ENCODE peak calls at places on chromosomes 7 and 10, in eight cellular contexts. One of them, this sample, is unnamed.

GRCh38 chr7:11331128-11332102 is 357.7 kb downstream of the PHF14 start:
- DNase-seq in activated CD4-positive, alpha-beta T cell treated with anti-CD3 and anti-CD28 coated beads for 48 hours: no peak
- DNase-seq in stimulated activated CD8-positive, alpha-beta memory T cell treated with anti-CD3 and anti-CD28 coated beads, Interleukin-7, amount 100 ng/mL, for 24 hours: no peak
- DNase-seq in NCI-H1417: no peak
- DNase-seq in foreskin fibroblast: peak; percentile 6
- DNase-seq in stimulated activated naive CD8-positive, alpha-beta T cell treated with anti-CD3 and anti-CD28 coated beads, Interleukin-15, Interleukin-2, amounts not matched to agents 100 U/mL and 50 U/mL, for 24 hours: no peak
- DNase-seq in NT2/D1: no peak
- DNase-seq in stimulated activated CD4-positive, alpha-beta T cell treated with anti-CD3 and anti-CD28 coated beads, Interleukin-2, amount 100 ng/mL, for 4 hours: no peak
- DNase-seq in this sample: no peak

GRCh38 chr7:54961391-54961790 is 57.4 kb upstream of the EGFR start:
- DNase-seq in activated CD4-positive, alpha-beta T cell treated with anti-CD3 and anti-CD28 coated beads for 48 hours: no peak
- DNase-seq in stimulated activated CD8-positive, alpha-beta memory T cell treated with anti-CD3 and anti-CD28 coated beads, Interleukin-7, amount 100 ng/mL, for 24 hours: no peak
- DNase-seq in NCI-H1417: no peak
- DNase-seq in foreskin fibroblast: peak; percentile 18
- DNase-seq in stimulated activated naive CD8-positive, alpha-beta T cell treated with anti-CD3 and anti-CD28 coated beads, Interleukin-15, Interleukin-2, amounts not matched to agents 100 U/mL and 50 U/mL, for 24 hours: no peak
- DNase-seq in NT2/D1: no peak
- DNase-seq in stimulated activated CD4-positive, alpha-beta T cell treated with anti-CD3 and anti-CD28 coated beads, Interleukin-2, amount 100 ng/mL, for 4 hours: no peak
- DNase-seq in this sample: no peak

GRCh38 chr7:32142649-32143048 is 72.4 kb upstream of the PDE1C start:
- DNase-seq in activated CD4-positive, alpha-beta T cell treated with anti-CD3 and anti-CD28 coated beads for 48 hours: no peak
- DNase-seq in stimulated activated CD8-positive, alpha-beta memory T cell treated with anti-CD3 and anti-CD28 coated beads, Interleukin-7, amount 100 ng/mL, for 24 hours: no peak
- DNase-seq in NCI-H1417: no peak
- DNase-seq in foreskin fibroblast: peak; percentile 54
- DNase-seq in stimulated activated naive CD8-positive, alpha-beta T cell treated with anti-CD3 and anti-CD28 coated beads, Interleukin-15, Interleukin-2, amounts not matched to agents 100 U/mL and 50 U/mL, for 24 hours: no peak
- DNase-seq in NT2/D1: no peak
- DNase-seq in stimulated activated CD4-positive, alpha-beta T cell treated with anti-CD3 and anti-CD28 coated beads, Interleukin-2, amount 100 ng/mL, for 4 hours: no peak
- DNase-seq in this sample: no peak

GRCh38 chr10:22625511-22626288 is 88.7 kb downstream of the PIP4K2A start:
- DNase-seq in activated CD4-positive, alpha-beta T cell treated with anti-CD3 and anti-CD28 coated beads for 48 hours: no peak
- DNase-seq in stimulated activated CD8-positive, alpha-beta memory T cell treated with anti-CD3 and anti-CD28 coated beads, Interleukin-7, amount 100 ng/mL, for 24 hours: no peak
- DNase-seq in NCI-H1417: no peak
- DNase-seq in foreskin fibroblast: no peak
- DNase-seq in stimulated activated naive CD8-positive, alpha-beta T cell treated with anti-CD3 and anti-CD28 coated beads, Interleukin-15, Interleukin-2, amounts not matched to agents 100 U/mL and 50 U/mL, for 24 hours: no peak
- DNase-seq in NT2/D1: no peak
- DNase-seq in stimulated activated CD4-positive, alpha-beta T cell treated with anti-CD3 and anti-CD28 coated beads, Interleukin-2, amount 100 ng/mL, for 4 hours: no peak
- DNase-seq in this sample: no peak

GRCh38 chr7:1742555-1743303 is 72.7 kb downstream of the ELFN1 start:
- DNase-seq in activated CD4-positive, alpha-beta T cell treated with anti-CD3 and anti-CD28 coated beads for 48 hours: peak; percentile 30
- DNase-seq in stimulated activated CD8-positive, alpha-beta memory T cell treated with anti-CD3 and anti-CD28 coated beads, Interleukin-7, amount 100 ng/mL, for 24 hours: no peak
- DNase-seq in NCI-H1417: peak; percentile 55
- DNase-seq in foreskin fibroblast: peak; percentile 64
- DNase-seq in stimulated activated naive CD8-positive, alpha-beta T cell treated with anti-CD3 and anti-CD28 coated beads, Interleukin-15, Interleukin-2, amounts not matched to agents 100 U/mL and 50 U/mL, for 24 hours: peak; percentile 40
- DNase-seq in NT2/D1: no peak
- DNase-seq in stimulated activated CD4-positive, alpha-beta T cell treated with anti-CD3 and anti-CD28 coated beads, Interleukin-2, amount 100 ng/mL, for 4 hours: no peak
- DNase-seq in this sample: no peak

GRCh38 chr7:124284937-124285336 is 252.1 kb upstream of the TMEM229A start:
- DNase-seq in activated CD4-positive, alpha-beta T cell treated with anti-CD3 and anti-CD28 coated beads for 48 hours: no peak
- DNase-seq in stimulated activated CD8-positive, alpha-beta memory T cell treated with anti-CD3 and anti-CD28 coated beads, Interleukin-7, amount 100 ng/mL, for 24 hours: no peak
- DNase-seq in NCI-H1417: no peak
- DNase-seq in foreskin fibroblast: no peak
- DNase-seq in stimulated activated naive CD8-positive, alpha-beta T cell treated with anti-CD3 and anti-CD28 coated beads, Interleukin-15, Interleukin-2, amounts not matched to agents 100 U/mL and 50 U/mL, for 24 hours: no peak
- DNase-seq in NT2/D1: no peak
- DNase-seq in stimulated activated CD4-positive, alpha-beta T cell treated with anti-CD3 and anti-CD28 coated beads, Interleukin-2, amount 100 ng/mL, for 4 hours: no peak
- DNase-seq in this sample: no peak

GRCh38 chr10:62627985-62628384 is 176.5 kb upstream of the ADO start:
- DNase-seq in activated CD4-positive, alpha-beta T cell treated with anti-CD3 and anti-CD28 coated beads for 48 hours: no peak
- DNase-seq in stimulated activated CD8-positive, alpha-beta memory T cell treated with anti-CD3 and anti-CD28 coated beads, Interleukin-7, amount 100 ng/mL, for 24 hours: no peak
- DNase-seq in NCI-H1417: no peak
- DNase-seq in foreskin fibroblast: peak; percentile 16
- DNase-seq in stimulated activated naive CD8-positive, alpha-beta T cell treated with anti-CD3 and anti-CD28 coated beads, Interleukin-15, Interleukin-2, amounts not matched to agents 100 U/mL and 50 U/mL, for 24 hours: no peak
- DNase-seq in NT2/D1: no peak
- DNase-seq in stimulated activated CD4-positive, alpha-beta T cell treated with anti-CD3 and anti-CD28 coated beads, Interleukin-2, amount 100 ng/mL, for 4 hours: no peak
- DNase-seq in this sample: no peak

GRCh38 chr10:22986771-22987542 is 59.1 kb downstream of the ARMC3 start:
- DNase-seq in activated CD4-positive, alpha-beta T cell treated with anti-CD3 and anti-CD28 coated beads for 48 hours: no peak
- DNase-seq in stimulated activated CD8-positive, alpha-beta memory T cell treated with anti-CD3 and anti-CD28 coated beads, Interleukin-7, amount 100 ng/mL, for 24 hours: no peak
- DNase-seq in NCI-H1417: no peak
- DNase-seq in foreskin fibroblast: peak; percentile 52
- DNase-seq in stimulated activated naive CD8-positive, alpha-beta T cell treated with anti-CD3 and anti-CD28 coated beads, Interleukin-15, Interleukin-2, amounts not matched to agents 100 U/mL and 50 U/mL, for 24 hours: no peak
- DNase-seq in NT2/D1: no peak
- DNase-seq in stimulated activated CD4-positive, alpha-beta T cell treated with anti-CD3 and anti-CD28 coated beads, Interleukin-2, amount 100 ng/mL, for 4 hours: no peak
- DNase-seq in this sample: no peak

GRCh38 chr10:77357611-77358010 is 280.0 kb downstream of the KCNMA1 start:
- DNase-seq in activated CD4-positive, alpha-beta T cell treated with anti-CD3 and anti-CD28 coated beads for 48 hours: no peak
- DNase-seq in stimulated activated CD8-positive, alpha-beta memory T cell treated with anti-CD3 and anti-CD28 coated beads, Interleukin-7, amount 100 ng/mL, for 24 hours: no peak
- DNase-seq in NCI-H1417: no peak
- DNase-seq in foreskin fibroblast: peak; percentile 80
- DNase-seq in stimulated activated naive CD8-positive, alpha-beta T cell treated with anti-CD3 and anti-CD28 coated beads, Interleukin-15, Interleukin-2, amounts not matched to agents 100 U/mL and 50 U/mL, for 24 hours: no peak
- DNase-seq in NT2/D1: no peak
- DNase-seq in stimulated activated CD4-positive, alpha-beta T cell treated with anti-CD3 and anti-CD28 coated beads, Interleukin-2, amount 100 ng/mL, for 4 hours: no peak
- DNase-seq in this sample: no peak

GRCh38 chr7:9889557-9889956 is 1084.1 kb upstream of the PHF14 start:
- DNase-seq in activated CD4-positive, alpha-beta T cell treated with anti-CD3 and anti-CD28 coated beads for 48 hours: no peak
- DNase-seq in stimulated activated CD8-positive, alpha-beta memory T cell treated with anti-CD3 and anti-CD28 coated beads, Interleukin-7, amount 100 ng/mL, for 24 hours: no peak
- DNase-seq in NCI-H1417: no peak
- DNase-seq in foreskin fibroblast: no peak
- DNase-seq in stimulated activated naive CD8-positive, alpha-beta T cell treated with anti-CD3 and anti-CD28 coated beads, Interleukin-15, Interleukin-2, amounts not matched to agents 100 U/mL and 50 U/mL, for 24 hours: no peak
- DNase-seq in NT2/D1: no peak
- DNase-seq in stimulated activated CD4-positive, alpha-beta T cell treated with anti-CD3 and anti-CD28 coated beads, Interleukin-2, amount 100 ng/mL, for 4 hours: no peak
- DNase-seq in this sample: no peak

GRCh38 chr10:122363722-122364463 is 10.6 kb upstream of the PLEKHA1 start:
- DNase-seq in activated CD4-positive, alpha-beta T cell treated with anti-CD3 and anti-CD28 coated beads for 48 hours: no peak
- DNase-seq in stimulated activated CD8-positive, alpha-beta memory T cell treated with anti-CD3 and anti-CD28 coated beads, Interleukin-7, amount 100 ng/mL, for 24 hours: no peak
- DNase-seq in NCI-H1417: no peak
- DNase-seq in foreskin fibroblast: peak; percentile 68
- DNase-seq in stimulated activated naive CD8-positive, alpha-beta T cell treated with anti-CD3 and anti-CD28 coated beads, Interleukin-15, Interleukin-2, amounts not matched to agents 100 U/mL and 50 U/mL, for 24 hours: no peak
- DNase-seq in NT2/D1: no peak
- DNase-seq in stimulated activated CD4-positive, alpha-beta T cell treated with anti-CD3 and anti-CD28 coated beads, Interleukin-2, amount 100 ng/mL, for 4 hours: no peak
- DNase-seq in this sample: no peak

GRCh38 chr10:30017576-30017975 is 41.8 kb downstream of the JCAD start:
- DNase-seq in activated CD4-positive, alpha-beta T cell treated with anti-CD3 and anti-CD28 coated beads for 48 hours: no peak
- DNase-seq in stimulated activated CD8-positive, alpha-beta memory T cell treated with anti-CD3 and anti-CD28 coated beads, Interleukin-7, amount 100 ng/mL, for 24 hours: no peak
- DNase-seq in NCI-H1417: no peak
- DNase-seq in foreskin fibroblast: no peak
- DNase-seq in stimulated activated naive CD8-positive, alpha-beta T cell treated with anti-CD3 and anti-CD28 coated beads, Interleukin-15, Interleukin-2, amounts not matched to agents 100 U/mL and 50 U/mL, for 24 hours: no peak
- DNase-seq in NT2/D1: no peak
- DNase-seq in stimulated activated CD4-positive, alpha-beta T cell treated with anti-CD3 and anti-CD28 coated beads, Interleukin-2, amount 100 ng/mL, for 4 hours: no peak
- DNase-seq in this sample: no peak

GRCh38 chr7:144032483-144032882 is 16.3 kb upstream of the OR2A5 start:
- DNase-seq in activated CD4-positive, alpha-beta T cell treated with anti-CD3 and anti-CD28 coated beads for 48 hours: no peak
- DNase-seq in stimulated activated CD8-positive, alpha-beta memory T cell treated with anti-CD3 and anti-CD28 coated beads, Interleukin-7, amount 100 ng/mL, for 24 hours: no peak
- DNase-seq in NCI-H1417: no peak
- DNase-seq in foreskin fibroblast: no peak
- DNase-seq in stimulated activated naive CD8-positive, alpha-beta T cell treated with anti-CD3 and anti-CD28 coated beads, Interleukin-15, Interleukin-2, amounts not matched to agents 100 U/mL and 50 U/mL, for 24 hours: no peak
- DNase-seq in NT2/D1: no peak
- DNase-seq in stimulated activated CD4-positive, alpha-beta T cell treated with anti-CD3 and anti-CD28 coated beads, Interleukin-2, amount 100 ng/mL, for 4 hours: no peak
- DNase-seq in this sample: no peak

This sample was measured in SK-N-DZ.